ENCODE peak calls at places on chromosomes 13 and 19, in five cellular contexts. E, N, O, W and V are unnamed samples. For H3K4me1, the result is how much of the 10 kb centered on the place peaks cover.

GRCh38 chr19:56732974-56733373 is 61.4 kb upstream of the ZNF835 start:
- DNase-seq in E (no peak), N (no peak), O (no peak), W (no peak), V (no peak)

GRCh38 chr19:4324228-4324627 is 14.4 kb downstream of the STAP2 start:
- DNase-seq in E (no peak), N (no peak), O (no peak), W (no peak), V (no peak)

GRCh38 chr13:94233401-94233800 is 246.1 kb downstream of the DCT start:
- DNase-seq in E (no peak), N (peak), O (no peak), W (no peak), V (no peak)

GRCh38 chr19:55777528-55777927 is 8.6 kb downstream of the RFPL4AL1 start:
- DNase-seq in E (peak), N (no peak), O (no peak), W (no peak), V (peak)

GRCh38 chr19:2449019-2449418 is 7.7 kb downstream of the LMNB2 start:
- DNase-seq in E (no peak), N (no peak), O (no peak), W (no peak), V (no peak)

GRCh38 chr19:54192972-54193371 is 1.9 kb downstream of the TSEN34 start:
- DNase-seq in E (peak), N (no peak), O (no peak), W (no peak), V (no peak)

GRCh38 chr13:59747529-59747928 is 416.2 kb downstream of the DIAPH3 start:
- DNase-seq in E (no peak), N (no peak), O (peak), W (no peak), V (peak)

GRCh38 chr19:4042731-4043082 is 24.0 kb downstream of the ZBTB7A start:
- DNase-seq in E (no peak), N (no peak), O (no peak), W (no peak), V (no peak)

GRCh38 chr13:48251616-48252081 is 18.6 kb downstream of the ITM2B start:
- DNase-seq in E (no peak), N (no peak), O (no peak), W (no peak), V (no peak)

GRCh38 chr13:48246097-48246496 is 13.1 kb downstream of the ITM2B start:
- DNase-seq in E (no peak), N (no peak), O (no peak), W (no peak), V (no peak)

GRCh38 chr13:48253849-48254248 is 20.8 kb downstream of the ITM2B start:
- DNase-seq in E (no peak), N (no peak), O (peak), W (no peak), V (no peak)

GRCh38 chr13:48252176-48252575 is 19.2 kb downstream of the ITM2B start:
- DNase-seq in E (no peak), N (no peak), O (no peak), W (no peak), V (no peak)

DNA sequence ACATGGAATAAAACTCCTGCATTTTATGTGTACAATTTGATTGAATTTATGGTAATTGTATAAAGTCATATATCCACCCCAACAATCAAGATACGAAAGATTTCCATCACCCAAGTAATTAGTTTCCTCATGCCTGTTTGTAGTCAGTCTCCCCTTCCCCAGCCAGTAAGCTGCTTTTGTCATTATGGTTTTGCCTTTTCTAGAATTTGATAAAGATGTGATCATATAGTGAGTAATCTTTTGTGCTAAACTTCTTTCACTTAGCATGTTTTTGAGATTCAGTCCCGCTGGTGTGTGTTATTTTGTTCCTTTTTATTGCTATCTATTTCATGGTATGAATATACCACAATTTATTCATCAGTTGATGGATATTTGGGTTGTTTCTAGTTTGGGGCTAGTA is 16.0 kb downstream of the ITM2B start:
- DNase-seq in E (no peak), N (no peak), O (no peak), W (no peak), V (no peak)
- H3K4me1 ChIP-seq in E (under half), N (under half), O (under half), W (under half), V (under half)

GRCh38 chr13:43579321-43579720 is 207.5 kb downstream of the ENOX1 start:
- DNase-seq in E (no peak), N (no peak), O (no peak), W (no peak), V (no peak)
- TF ChIP-seq JUNB in E (no peak), N (no peak), O (no peak), W (no peak), V (no peak)

GRCh38 chr13:63110431-63110830 is 1694.8 kb upstream of the PCDH20 start:
- DNase-seq in E (no peak), N (no peak), O (no peak), W (no peak), V (no peak)
- H3K4me3 ChIP-seq in E (no peak), N (no peak), O (no peak), W (no peak), V (no peak)

GRCh38 chr13:99765869-99766268 is 205.7 kb downstream of the ZIC5 start:
- DNase-seq in E (no peak), N (no peak), O (no peak), W (no peak), V (no peak)
- H3K4me1 ChIP-seq in E (under half), N (under half), O (under half), W (under half), V (under half)

GRCh38 chr13:37476874-37477273 is 121.7 kb downstream of the POSTN start:
- DNase-seq in E (no peak), N (no peak), O (no peak), W (no peak), V (no peak)

GRCh38 chr13:37479901-37480300 is 118.7 kb downstream of the POSTN start:
- DNase-seq in E (no peak), N (no peak), O (no peak), W (no peak), V (no peak)

GRCh38 chr13:37475151-37475550 is 123.4 kb downstream of the POSTN start:
- DNase-seq in E (no peak), N (no peak), O (no peak), W (no peak), V (peak)

GRCh38 chr13:37473035-37473434 is 125.5 kb downstream of the POSTN start:
- DNase-seq in E (peak), N (no peak), O (no peak), W (no peak), V (peak)

GRCh38 chr13:37475966-37476365 is 122.6 kb downstream of the POSTN start:
- DNase-seq in E (no peak), N (no peak), O (no peak), W (no peak), V (no peak)
- TF ChIP-seq JUNB in E (no peak), N (no peak), O (no peak), W (no peak), V (no peak)

GRCh38 chr19:58058428-58058827 is 654 bp upstream of the ZNF135 start:
- DNase-seq in E (no peak), N (no peak), O (no peak), W (no peak), V (peak)
- H3K4me3 ChIP-seq in E (no peak), N (no peak), O (no peak), W (no peak), V (peak)

GRCh38 chr19:16678498-16678897 is 17.6 kb downstream of the TMEM38A start:
- DNase-seq in E (no peak), N (no peak), O (no peak), W (no peak), V (no peak)
- H3K4me1 ChIP-seq in E (under half), N (under half), O (under half), W (under half), V (under half)

GRCh38 chr13:113667771-113668490 is 912 bp downstream of the GRK1 start:
- DNase-seq in E (no peak), N (no peak), O (no peak), W (no peak), V (no peak)

GRCh38 chr13:113670541-113670940 is 3.5 kb downstream of the GRK1 start:
- DNase-seq in E (no peak), N (no peak), O (no peak), W (no peak), V (no peak)

GRCh38 chr13:113669871-113670341 is 2.9 kb downstream of the GRK1 start:
- DNase-seq in E (no peak), N (no peak), O (no peak), W (no peak), V (no peak)

GRCh38 chr13:113668491-113668971 is 1.5 kb downstream of the GRK1 start:
- DNase-seq in E (no peak), N (no peak), O (no peak), W (no peak), V (no peak)

GRCh38 chr13:113669231-113669870 is 2.3 kb downstream of the GRK1 start:
- DNase-seq in E (no peak), N (no peak), O (no peak), W (no peak), V (no peak)
- TF ChIP-seq JUNB in E (no peak), N (no peak), O (no peak), W (no peak), V (no peak)